ENCODE peak calls at places on chromosomes 6 and 20, in seven cellular contexts. K is HepG2, L is HCT116, A is K562, V is H1, C is GM12878, W is SK-N-SH. N is an unnamed sample.

GRCh38 chr6:39056191-39056590 is 7.6 kb downstream of the GLP1R start:
- DNase-seq in K (no peak), L (no peak), A (no peak), V (no peak), C (no peak), W (no peak), N (no peak)

GRCh38 chr20:34538671-34539123 is 19.8 kb upstream of the MAP1LC3A start:
- DNase-seq in K (peak), L (no peak), A (peak), V (peak), C (no peak), W (peak), N (peak)

GRCh38 chr6:85111481-85112001 is 338.3 kb upstream of the NT5E start:
- DNase-seq in K (no peak), L (no peak), A (no peak), V (no peak), C (no peak), W (no peak), N (peak)

GRCh38 chr6:100078509-100078908 is 84.5 kb upstream of the MCHR2 start:
- DNase-seq in K (peak), L (peak), A (peak), V (peak), C (no peak), W (peak), N (peak)

GRCh38 chr20:38165966-38166706 is 1.1 kb upstream of the TGM2 start:
- DNase-seq in K (peak), L (no peak), A (no peak), V (no peak), C (no peak), W (no peak), N (no peak)

GRCh38 chr6:136323431-136324112 is 33.9 kb upstream of the BCLAF1 start:
- DNase-seq in K (no peak), L (no peak), A (no peak), V (no peak), C (no peak), W (no peak), N (no peak)

GRCh38 chr6:168909288-168909687 is 344.4 kb downstream of the THBS2 start:
- DNase-seq in K (no peak), L (no peak), A (no peak), V (no peak), C (no peak), W (no peak), N (no peak)

GRCh38 chr6:151260191-151260590 is 20.4 kb downstream of the AKAP12 start:
- DNase-seq in K (no peak), L (no peak), A (no peak), V (no peak), C (no peak), W (no peak), N (no peak)

GRCh38 chr20:2820896-2821869 is 5.0 kb downstream of the TMEM239 start:
- DNase-seq in K (no peak), L (no peak), A (peak), V (peak), C (no peak), W (peak), N (no peak)

GRCh38 chr20:32976746-32977145 is 27.5 kb downstream of the SUN5 start:
- DNase-seq in K (no peak), L (no peak), A (no peak), V (no peak), C (no peak), W (no peak), N (peak)

GRCh38 chr6:96410467-96410866 is 111.1 kb upstream of the UFL1 start:
- DNase-seq in K (no peak), L (no peak), A (no peak), V (no peak), C (no peak), W (no peak), N (no peak)

DNA sequence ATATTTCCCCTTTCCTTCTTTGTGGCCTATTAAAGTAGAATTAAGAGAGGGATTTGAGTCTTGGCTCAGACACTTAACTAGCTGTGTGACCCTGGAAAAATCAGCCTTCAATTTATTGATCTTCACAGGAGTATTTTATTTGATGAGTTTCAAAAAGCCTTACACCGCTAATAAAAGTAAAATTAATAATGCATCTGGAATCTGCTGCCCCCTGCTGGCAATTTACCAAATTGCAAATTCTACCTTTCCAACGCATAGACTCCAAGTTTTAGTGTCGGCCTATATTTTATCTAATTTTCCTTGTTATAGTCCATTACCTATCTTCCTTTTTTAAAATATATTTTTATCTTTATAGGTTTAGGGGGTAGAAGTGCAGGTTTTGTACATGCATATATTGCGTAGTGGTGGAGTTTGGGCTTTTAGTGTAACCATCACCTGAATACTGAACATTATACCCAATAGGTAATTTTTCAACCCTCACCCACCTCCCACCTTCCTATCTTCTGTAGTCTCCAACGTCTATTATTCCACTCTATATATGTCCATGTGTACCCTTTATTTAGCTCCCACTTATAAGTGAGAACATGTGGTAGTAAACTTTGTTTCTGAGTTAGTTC is 46.3 kb downstream of the GOPC start:
- DNase-seq in K (peak), L (no peak), A (peak), V (peak), C (no peak), W (no peak), N (peak)
- TF ChIP-seq JUND in K (no peak), L (no peak), A (peak), V (no peak), C (no peak), W (no peak), N (no peak)

DNA sequence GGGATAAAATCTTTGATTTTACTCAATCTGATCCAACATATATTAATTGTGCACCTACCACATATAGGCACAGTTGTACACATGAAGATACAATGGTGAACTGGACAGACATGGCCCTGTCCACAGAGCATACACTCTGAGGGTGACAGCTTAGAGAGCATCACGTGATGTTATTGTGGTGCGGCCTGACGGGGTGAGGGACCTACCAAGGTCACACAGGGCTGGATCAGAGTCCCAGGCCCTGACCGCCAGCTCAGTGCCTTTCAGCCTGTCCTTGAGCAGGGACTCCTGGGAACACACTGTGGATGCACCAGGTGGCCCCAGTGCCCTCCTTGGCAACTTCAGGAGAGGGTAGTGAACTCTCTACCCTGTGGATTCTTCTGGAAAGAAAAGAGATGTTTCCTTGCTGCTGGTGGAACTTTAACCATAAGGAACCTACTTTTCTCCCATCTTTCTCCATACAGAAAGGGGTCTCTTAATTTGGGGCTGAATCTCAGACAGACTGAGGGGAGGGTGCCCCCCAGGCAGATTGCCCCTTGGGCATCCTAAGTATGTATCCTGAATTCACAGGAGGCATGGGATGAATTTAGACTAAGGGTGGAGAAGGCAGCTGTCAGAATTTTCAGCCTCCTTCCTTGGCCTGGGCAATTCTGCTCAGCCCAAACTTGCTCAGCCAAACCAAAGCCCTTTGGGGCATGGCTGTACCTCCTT is 26.5 kb downstream of the PCK1 start:
- DNase-seq in K (peak), L (no peak), A (no peak), V (no peak), C (no peak), W (no peak), N (no peak)
- TF ChIP-seq JUND in K (peak), L (no peak), A (no peak), V (no peak), C (no peak), W (no peak), N (no peak)

DNA sequence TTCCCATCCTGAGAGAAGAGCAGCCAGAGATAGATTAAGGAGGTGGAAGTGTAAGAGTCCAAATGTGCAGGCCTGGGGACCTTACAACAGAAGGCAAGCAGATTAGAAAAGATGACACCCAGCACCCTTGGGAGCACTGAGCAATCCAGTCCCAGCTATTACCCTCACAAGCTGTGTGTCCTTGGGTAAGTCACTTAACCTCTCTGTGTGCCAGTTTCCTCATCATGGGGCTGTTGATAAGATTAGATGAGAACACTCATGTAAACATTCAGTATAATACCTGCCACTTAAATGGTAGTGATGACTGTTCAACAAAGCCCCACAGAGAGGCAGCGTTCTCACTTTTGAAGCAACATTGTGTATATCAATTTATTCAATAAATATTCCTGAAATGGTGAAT is 114.8 kb upstream of the CST7 start:
- DNase-seq in K (no peak), L (no peak), A (no peak), V (no peak), C (no peak), W (no peak), N (no peak)
- TF ChIP-seq JUND in K (no peak), L (no peak), A (no peak), V (no peak), C (no peak), W (no peak), N (no peak)

GRCh38 chr6:167272618-167273379 is 18.3 kb upstream of the UNC93A start:
- DNase-seq in K (no peak), L (no peak), A (no peak), V (no peak), C (no peak), W (no peak), N (no peak)

GRCh38 chr6:167270499-167271307 is 20.4 kb upstream of the UNC93A start:
- DNase-seq in K (no peak), L (no peak), A (no peak), V (no peak), C (no peak), W (no peak), N (no peak)

GRCh38 chr6:167268683-167269280 is 22.3 kb upstream of the UNC93A start:
- DNase-seq in K (peak), L (no peak), A (no peak), V (no peak), C (no peak), W (no peak), N (no peak)

GRCh38 chr6:167272156-167272555 is 19.0 kb upstream of the UNC93A start:
- DNase-seq in K (no peak), L (no peak), A (no peak), V (no peak), C (no peak), W (no peak), N (no peak)

GRCh38 chr6:167267896-167268528 is 23.1 kb upstream of the UNC93A start:
- DNase-seq in K (no peak), L (no peak), A (no peak), V (peak), C (no peak), W (no peak), N (no peak)
- TF ChIP-seq JUND in K (no peak), L (no peak), A (no peak), V (no peak), C (no peak), W (no peak), N (no peak)

GRCh38 chr20:5264807-5265206 is 51.9 kb downstream of the PROKR2 start:
- DNase-seq in K (no peak), L (no peak), A (no peak), V (no peak), C (no peak), W (no peak), N (no peak)
- TF ChIP-seq JUND in K (no peak), L (no peak), A (no peak), V (no peak), C (no peak), W (no peak), N (no peak)